ENCODE peak calls at places on chromosome 16, in five cellular contexts. K is foreskin keratinocyte, P is foreskin fibroblast, T is SK-N-SH, I is AG09319. Z is an unnamed sample.

GRCh38 chr16:79599256-79599836 is 1.2 kb downstream of the MAF start:
- DNase-seq in I (no peak), T (peak), P (no peak), K (peak), Z (peak)

GRCh38 chr16:813204-813915 is 12.8 kb upstream of the GNG13 start:
- DNase-seq in P (no peak), I (no peak), T (peak), K (no peak), Z (peak)

GRCh38 chr16:60091479-60091878 is 1357.4 kb upstream of the GOT2 start:
- DNase-seq in T (no peak), I (no peak), K (no peak), P (no peak), Z (no peak)

GRCh38 chr16:57405194-57405593 is 627 bp downstream of the CCL17 start:
- DNase-seq in P (no peak), I (no peak), K (no peak), T (no peak), Z (no peak)

GRCh38 chr16:67525176-67525860 is 3.3 kb upstream of the RIPOR1 start:
- DNase-seq in K (no peak), P (no peak), T (no peak), I (no peak), Z (no peak)

GRCh38 chr16:65413861-65414260 is 292.0 kb upstream of the CDH11 start:
- DNase-seq in P (no peak), K (no peak), I (no peak), T (no peak), Z (no peak)

GRCh38 chr16:13791095-13791494 is 128.9 kb upstream of the ERCC4 start:
- DNase-seq in I (no peak), T (no peak), K (no peak), P (no peak), Z (no peak)

GRCh38 chr16:70018254-70018653 is 67.1 kb downstream of the CLEC18A start:
- DNase-seq in K (peak), P (peak), I (no peak), T (peak), Z (no peak)

GRCh38 chr16:12362482-12363458 is 386.2 kb downstream of the SNX29 start:
- DNase-seq in P (no peak), T (no peak), K (no peak), I (no peak), Z (peak)

GRCh38 chr16:56984639-56985038 is 4.7 kb upstream of the NLRC5 start:
- DNase-seq in I (no peak), P (no peak), T (no peak), K (peak), Z (no peak)

GRCh38 chr16:57372372-57373116 is at the start of gene CX3CL1:
- DNase-seq in K (no peak), T (peak), I (no peak), P (no peak), Z (peak)

GRCh38 chr16:49557070-49557446 is 183.5 kb downstream of the C16orf78 start:
- DNase-seq in I (no peak), T (no peak), K (no peak), P (no peak), Z (peak)

GRCh38 chr16:74309789-74310781 is 13.5 kb downstream of the PSMD7 start:
- DNase-seq in I (no peak), T (peak), K (peak), P (peak), Z (no peak)

GRCh38 chr16:11236441-11236840 is 19.6 kb downstream of the SOCS1 start:
- DNase-seq in P (no peak), K (no peak), I (no peak), T (no peak), Z (no peak)

GRCh38 chr16:28090646-28091377 is 27.3 kb upstream of the GSG1L start:
- DNase-seq in K (no peak), T (peak), P (peak), I (no peak), Z (peak)

GRCh38 chr16:82311528-82311927 is 141.5 kb upstream of the MPHOSPH6 start:
- DNase-seq in I (no peak), T (no peak), P (no peak), K (no peak), Z (no peak)

GRCh38 chr16:81627729-81628128 is 151.4 kb upstream of the PLCG2 start:
- DNase-seq in P (no peak), I (no peak), T (no peak), K (no peak), Z (no peak)

GRCh38 chr16:23952128-23953041 is 116.6 kb downstream of the PRKCB start:
- DNase-seq in T (peak), K (no peak), I (no peak), P (no peak), Z (no peak)

GRCh38 chr16:86384980-86385379 is 125.3 kb upstream of the FOXF1 start:
- DNase-seq in T (no peak), I (no peak), K (no peak), P (no peak), Z (no peak)

GRCh38 chr16:84502075-84502474 is 2.4 kb downstream of the MEAK7 start:
- DNase-seq in T (no peak), I (no peak), K (peak), P (no peak), Z (no peak)

GRCh38 chr16:25014500-25015147 is 545 bp downstream of the ARHGAP17 start:
- DNase-seq in T (peak), K (no peak), P (peak), I (no peak), Z (peak)

GRCh38 chr16:56793504-56793903 is 63.6 kb downstream of the NUP93 start:
- DNase-seq in T (no peak), K (no peak), I (no peak), P (peak), Z (no peak)

GRCh38 chr16:82248257-82248656 is 78.2 kb upstream of the MPHOSPH6 start:
- DNase-seq in K (no peak), I (no peak), T (no peak), P (no peak), Z (no peak)

GRCh38 chr16:69040144-69040909 is 65.1 kb upstream of the HAS3 start:
- DNase-seq in T (no peak), I (no peak), K (peak), P (peak), Z (no peak)

GRCh38 chr16:22188595-22189442 is 17.3 kb upstream of the EEF2K start:
- DNase-seq in K (peak), T (peak), P (peak), I (peak), Z (peak)

GRCh38 chr16:47142469-47143328 is 1.0 kb downstream of the NETO2 start:
- DNase-seq in I (no peak), K (peak), P (peak), T (peak), Z (peak)

GRCh38 chr16:68592466-68593337 is 52.4 kb upstream of the CDH3 start:
- DNase-seq in K (no peak), P (no peak), I (no peak), T (no peak), Z (no peak)

GRCh38 chr16:46862555-46863447 is 21.4 kb upstream of the GPT2 start:
- DNase-seq in K (no peak), P (no peak), I (no peak), T (no peak), Z (no peak)

GRCh38 chr16:50195276-50195675 is 42.2 kb downstream of the TENT4B start:
- DNase-seq in I (no peak), P (peak), T (no peak), K (peak), Z (no peak)

GRCh38 chr16:71647391-71647790 is 21.4 kb downstream of the MARVELD3 start:
- DNase-seq in P (no peak), T (no peak), I (no peak), K (no peak), Z (no peak)

GRCh38 chr16:7508656-7509055 is 176.0 kb downstream of the RBFOX1 start:
- DNase-seq in K (no peak), T (no peak), I (no peak), P (no peak), Z (no peak)

GRCh38 chr16:84925092-84925772 is 86.1 kb downstream of the ZDHHC7 start:
- DNase-seq in K (no peak), T (peak), I (no peak), P (no peak), Z (peak)

GRCh38 chr16:67349172-67349571 is 22.6 kb downstream of the LRRC36 start:
- DNase-seq in P (no peak), T (peak), K (peak), I (no peak), Z (no peak)

GRCh38 chr16:73031155-73031866 is 16.6 kb downstream of the ZFHX3 start:
- DNase-seq in K (no peak), I (peak), P (peak), T (no peak), Z (no peak)
- TF ChIP-seq CTCF in K (no peak), I (peak), P (peak), T (peak), Z (no peak)

DNA sequence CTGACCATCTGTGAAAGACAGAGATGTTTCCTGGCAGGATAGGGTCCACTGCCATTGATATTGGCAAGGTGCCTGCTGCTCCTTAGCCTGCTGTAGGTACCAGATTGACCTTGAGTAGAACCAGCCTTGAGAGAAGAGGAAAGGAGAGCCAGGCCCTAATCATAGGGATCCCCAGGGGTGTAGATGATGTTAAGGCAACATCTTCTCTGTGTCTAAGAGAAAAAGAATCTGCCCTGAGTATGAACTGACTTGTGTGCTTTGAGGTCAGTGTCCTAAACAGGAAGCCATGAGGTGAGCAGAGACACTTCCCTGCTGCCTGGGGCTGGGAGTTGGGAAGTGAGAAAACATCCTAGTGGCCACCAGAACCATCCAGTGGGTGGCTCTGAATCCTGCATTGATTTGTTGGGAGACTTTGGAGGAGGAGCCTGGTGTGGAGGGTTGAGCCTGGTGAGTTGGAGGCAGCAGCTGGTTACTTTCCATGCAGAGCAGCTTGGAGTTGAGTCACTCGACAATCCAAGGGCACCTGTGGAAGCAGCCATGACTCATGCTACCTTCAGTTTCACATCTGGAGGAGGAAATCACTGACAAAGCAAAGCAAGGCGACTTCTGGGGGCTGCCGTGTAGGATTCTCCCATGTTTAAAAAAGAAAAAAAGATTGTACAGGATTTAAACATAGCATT is 47.8 kb downstream of the BMERB1 start:
- DNase-seq in P (peak), T (peak), I (peak), K (peak), Z (peak)
- TF ChIP-seq CTCF in P (peak), T (peak), I (peak), K (peak), Z (no peak)

GRCh38 chr16:31474173-31474714 is 2.3 kb downstream of the TGFB1I1 start:
- DNase-seq in K (no peak), I (peak), P (peak), T (no peak), Z (no peak)
- TF ChIP-seq CTCF in K (no peak), I (peak), P (no peak), T (no peak), Z (no peak)

GRCh38 chr16:5056347-5056746 is 9.4 kb downstream of the C16orf89 start:
- DNase-seq in I (no peak), T (peak), P (no peak), K (peak), Z (peak)
- TF ChIP-seq CTCF in I (peak), T (peak), P (peak), K (peak), Z (no peak)

GRCh38 chr16:62038646-62039045 is 2.4 kb upstream of the CDH8 start:
- DNase-seq in I (no peak), K (no peak), P (no peak), T (no peak), Z (no peak)

GRCh38 chr16:62036101-62036806 is at the start of gene CDH8:
- DNase-seq in P (no peak), I (no peak), K (peak), T (peak), Z (peak)

GRCh38 chr16:62036807-62037135 is 533 bp upstream of the CDH8 start:
- DNase-seq in I (no peak), T (no peak), K (no peak), P (no peak), Z (peak)

GRCh38 chr16:62038225-62038624 is 2.0 kb upstream of the CDH8 start:
- DNase-seq in K (peak), T (no peak), P (no peak), I (no peak), Z (no peak)

GRCh38 chr16:62041401-62041800 is 5.2 kb upstream of the CDH8 start:
- DNase-seq in K (peak), T (peak), I (no peak), P (no peak), Z (peak)
- TF ChIP-seq CTCF in K (peak), T (peak), I (no peak), P (peak), Z (peak)

GRCh38 chr16:89357055-89357454 is 133.3 kb downstream of the ANKRD11 start:
- DNase-seq in K (peak), T (no peak), P (no peak), I (no peak), Z (no peak)
- TF ChIP-seq CTCF in K (peak), T (no peak), P (no peak), I (no peak), Z (no peak)

DNA sequence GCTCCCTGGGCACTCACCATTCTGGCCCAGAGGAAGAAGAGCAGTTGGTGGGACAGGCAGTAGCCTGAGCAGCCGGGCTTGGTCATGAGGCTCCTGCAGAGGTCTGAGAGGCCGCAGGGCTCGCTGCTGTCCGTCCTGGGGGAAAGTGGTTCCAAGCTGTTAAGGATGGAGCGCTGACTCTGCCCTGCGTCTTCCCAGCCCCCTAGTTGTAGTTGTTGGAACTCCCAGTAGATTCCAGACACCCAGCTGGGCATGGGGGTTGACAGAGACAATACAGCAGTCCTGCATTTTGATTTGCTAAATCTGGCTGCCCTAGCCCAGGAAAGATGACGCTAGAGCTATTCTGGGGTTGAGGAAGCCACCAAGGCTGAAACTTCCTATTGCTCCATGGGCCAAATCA is 7.3 kb downstream of the C16orf89 start:
- DNase-seq in P (no peak), T (peak), I (no peak), K (no peak), Z (peak)
- TF ChIP-seq CTCF in P (peak), T (peak), I (no peak), K (peak), Z (peak)